ENCODE peak calls at places on chromosomes 16 and 17, in five cellular contexts. L, R, M, H and I are unnamed samples.

GRCh38 chr17:7445011-7445927 is at the start of gene CHRNB1:
- DNase-seq in L (peak), H (peak), R (peak), M (peak), I (peak)

GRCh38 chr16:88119881-88120280 is 168.6 kb downstream of the BANP start:
- DNase-seq in R (no peak), M (no peak), H (no peak), L (no peak), I (no peak)

GRCh38 chr17:1422907-1423306 is 22.9 kb upstream of the YWHAE start:
- DNase-seq in M (no peak), L (no peak), H (no peak), R (no peak), I (no peak)

GRCh38 chr17:82909322-82909904 is 69.6 kb upstream of the ZNF750 start:
- DNase-seq in R (no peak), M (no peak), L (no peak), H (no peak), I (no peak)

GRCh38 chr17:64323774-64324173 is 60.7 kb upstream of the TEX2 start:
- DNase-seq in R (no peak), M (no peak), L (no peak), H (no peak), I (no peak)

GRCh38 chr17:68771867-68772515 is 170.8 kb upstream of the FAM20A start:
- DNase-seq in R (no peak), L (no peak), M (peak), H (peak), I (peak)

GRCh38 chr17:44757045-44757917 is 1.5 kb upstream of the ADAM11 start:
- DNase-seq in R (no peak), L (no peak), H (no peak), M (no peak), I (no peak)

GRCh38 chr17:9672266-9672665 is 26.9 kb downstream of the USP43 start:
- DNase-seq in L (no peak), H (no peak), M (no peak), R (no peak), I (no peak)

GRCh38 chr17:56861899-56862298 is 27.9 kb downstream of the DGKE start:
- DNase-seq in M (no peak), R (no peak), L (no peak), H (no peak), I (no peak)

GRCh38 chr16:70754874-70755600 is 45.9 kb downstream of the VAC14 start:
- DNase-seq in L (no peak), R (no peak), M (no peak), H (no peak), I (no peak)

GRCh38 chr17:31313982-31314787 is at the start of gene EVI2B:
- DNase-seq in M (peak), R (no peak), L (no peak), H (no peak), I (no peak)

GRCh38 chr16:2977440-2977839 is 2.8 kb downstream of the PKMYT1 start:
- DNase-seq in H (no peak), L (no peak), R (no peak), M (no peak), I (no peak)

GRCh38 chr17:82497483-82498405 is 21.8 kb upstream of the FOXK2 start:
- DNase-seq in H (peak), L (no peak), R (peak), M (no peak), I (peak)

GRCh38 chr16:87062569-87063442 is 254.4 kb downstream of the C16orf95 start:
- DNase-seq in L (peak), H (peak), R (peak), M (peak), I (peak)

GRCh38 chr16:28136751-28137434 is 73.4 kb upstream of the GSG1L start:
- DNase-seq in H (no peak), L (no peak), M (no peak), R (no peak), I (peak)

GRCh38 chr16:46748775-46749705 is 896 bp upstream of the MYLK3 start:
- DNase-seq in M (peak), R (peak), L (peak), H (no peak), I (peak)

GRCh38 chr17:6420173-6420641 is 14.7 kb downstream of the AIPL1 start:
- DNase-seq in R (no peak), M (no peak), L (no peak), H (no peak), I (peak)

GRCh38 chr16:1175566-1176279 is 22.8 kb downstream of the CACNA1H start:
- DNase-seq in R (no peak), H (no peak), M (no peak), L (no peak), I (no peak)

GRCh38 chr17:61947367-61948078 is 19.7 kb upstream of the INTS2 start:
- DNase-seq in L (no peak), H (no peak), R (no peak), M (no peak), I (no peak)

GRCh38 chr17:74408262-74408661 is 23.6 kb upstream of the GPRC5C start:
- DNase-seq in R (no peak), H (no peak), L (no peak), M (peak), I (no peak)

GRCh38 chr17:77316191-77316641 is 175.4 kb downstream of the SEC14L1 start:
- DNase-seq in H (no peak), L (no peak), M (no peak), R (peak), I (peak)

GRCh38 chr16:1900452-1900774 is 17.8 kb downstream of the HS3ST6 start:
- DNase-seq in H (no peak), M (no peak), L (no peak), R (no peak), I (no peak)

GRCh38 chr16:15404792-15405191 is 9.2 kb downstream of the MPV17L start:
- DNase-seq in R (peak), M (no peak), L (no peak), H (no peak), I (peak)

GRCh38 chr16:68090109-68090508 is 4.9 kb downstream of the NFATC3 start:
- DNase-seq in R (no peak), M (no peak), H (no peak), L (no peak), I (no peak)

GRCh38 chr16:50671644-50672260 is 9.4 kb downstream of the SNX20 start:
- DNase-seq in H (no peak), L (no peak), M (peak), R (peak), I (peak)

GRCh38 chr16:12235110-12235509 is 258.6 kb downstream of the SNX29 start:
- DNase-seq in L (no peak), R (no peak), M (no peak), H (no peak), I (no peak)

GRCh38 chr17:79832211-79833109 is 6.8 kb downstream of the CBX4 start:
- DNase-seq in H (no peak), L (peak), M (peak), R (no peak), I (no peak)

GRCh38 chr16:57092786-57093301 is 461 bp downstream of the CPNE2 start:
- DNase-seq in H (no peak), L (peak), R (no peak), M (peak), I (peak)

GRCh38 chr16:68737046-68737729 is at the start of gene CDH1:
- DNase-seq in R (no peak), L (no peak), M (no peak), H (no peak), I (peak)

GRCh38 chr17:21493993-21494392 is 117.8 kb downstream of the KCNJ12 start:
- DNase-seq in R (no peak), L (no peak), M (no peak), H (no peak), I (no peak)

GRCh38 chr17:4722678-4723240 is 8.5 kb upstream of the MED11 start:
- DNase-seq in L (no peak), R (no peak), M (no peak), H (no peak), I (no peak)
- H3K4me3 ChIP-seq in L (no peak), R (no peak), M (no peak), H (no peak), I (no peak)

GRCh38 chr17:4636474-4637100 is 4.9 kb downstream of the ALOX15 start:
- DNase-seq in M (no peak), R (no peak), L (no peak), H (no peak), I (no peak)
- H3K27ac ChIP-seq in M (no peak), R (no peak), L (no peak), H (no peak), I (no peak)

DNA sequence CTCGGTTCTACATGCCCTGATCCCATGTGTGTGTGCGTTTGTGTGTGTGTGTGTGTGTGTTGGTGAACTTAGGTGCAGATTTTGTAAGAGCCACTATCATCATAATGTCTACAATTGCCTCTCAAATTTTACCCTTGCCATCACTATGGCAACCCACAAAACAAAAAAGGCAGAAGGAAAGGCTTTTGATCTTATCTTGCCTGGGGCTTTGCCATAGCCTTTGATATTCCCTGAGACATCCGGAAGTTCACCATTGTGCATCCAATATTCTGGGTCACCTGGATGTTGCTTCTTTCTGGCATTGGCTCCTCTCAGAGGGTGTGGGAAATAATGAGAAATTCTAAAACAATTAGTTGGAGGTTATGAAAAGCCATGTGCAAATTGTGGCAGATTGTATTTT is 114.7 kb downstream of the HAPSTR1 start:
- DNase-seq in L (no peak), R (no peak), H (no peak), M (no peak), I (no peak)
- H3K4me3 ChIP-seq in L (no peak), R (no peak), H (no peak), M (no peak), I (no peak)

DNA sequence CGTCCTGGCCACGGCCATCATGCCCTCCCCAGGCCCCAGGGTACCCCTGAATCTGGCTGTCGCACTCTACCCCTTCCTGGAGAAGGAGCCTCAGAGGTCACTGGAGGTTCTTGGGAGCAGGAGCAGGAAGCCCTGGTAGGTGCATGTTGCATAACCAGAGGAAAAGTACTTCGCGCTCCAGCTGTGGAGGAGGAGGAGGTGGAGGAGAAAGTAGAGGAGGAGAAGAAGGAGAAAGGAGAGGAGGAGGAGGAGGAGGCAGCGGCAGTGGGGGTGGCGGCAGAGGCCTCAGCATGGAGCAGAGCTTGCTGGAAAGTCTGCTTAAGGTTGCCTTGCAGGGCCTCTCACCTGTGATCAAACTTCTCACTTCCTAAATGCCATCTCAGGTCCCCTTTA is 61.8 kb downstream of the BAIAP2 start:
- DNase-seq in L (no peak), M (no peak), H (no peak), R (no peak), I (no peak)
- H3K27ac ChIP-seq in L (no peak), M (peak), H (no peak), R (peak), I (no peak)

DNA sequence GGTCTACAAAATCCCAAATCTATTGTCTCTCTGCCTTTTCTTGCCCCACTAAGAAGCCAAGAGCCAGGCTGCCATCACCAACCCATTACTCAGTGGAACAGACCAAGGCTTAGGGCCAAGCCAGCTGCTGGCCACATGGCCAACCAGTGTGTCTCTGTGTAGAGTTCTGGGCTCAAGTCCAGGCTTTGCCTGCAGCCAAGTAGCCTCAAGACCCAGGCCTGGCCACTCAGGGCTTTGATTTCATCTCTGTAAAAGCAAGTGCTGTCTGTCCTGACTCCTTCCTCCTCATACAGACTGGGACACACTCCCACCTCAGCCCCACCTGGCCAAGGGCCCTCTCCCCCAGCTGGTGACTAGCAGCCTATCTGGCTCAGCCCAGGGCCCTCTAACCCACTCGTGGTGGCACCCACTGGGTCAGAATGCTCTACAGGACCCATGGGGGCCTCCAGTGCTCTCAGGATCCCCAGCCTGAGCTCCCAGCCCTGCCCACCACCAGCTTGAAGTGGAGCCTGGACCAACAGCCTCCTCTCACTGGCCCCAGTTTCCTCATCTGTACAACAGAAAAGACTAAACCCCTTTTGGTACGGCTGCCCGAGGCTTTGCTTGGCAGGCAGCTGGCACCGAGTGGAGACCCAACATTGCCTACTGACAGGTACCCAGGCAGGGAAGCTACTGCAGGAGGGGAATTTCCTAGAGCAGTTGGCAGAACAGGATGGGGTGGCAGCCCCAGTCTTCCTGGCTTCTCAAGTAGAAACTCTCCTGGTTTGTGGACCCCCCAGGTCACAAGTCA is 14.4 kb downstream of the SREBF1 start:
- DNase-seq in R (peak), M (no peak), L (no peak), H (no peak), I (peak)
- H3K4me3 ChIP-seq in R (no peak), M (peak), L (no peak), H (peak), I (peak)